ENCODE peak calls at places on chromosomes 1 and 21, in ten cellular contexts. R, B, F, V, M, P, H, N, O and J are unnamed samples.

GRCh38 chr21:16285646-16286223 is 556.0 kb downstream of the USP25 start:
- DNase-seq in R (no peak), B (no peak), F (no peak), V (no peak), M (peak), P (no peak), H (no peak), N (no peak), O (no peak), J (no peak)

GRCh38 chr1:58592521-58593134 is 15.6 kb upstream of the TACSTD2 start:
- DNase-seq in R (no peak), B (no peak), F (no peak), V (no peak), M (peak), P (peak), H (no peak), N (peak), O (peak), J (no peak)

GRCh38 chr1:244099258-244099930 is 48.3 kb downstream of the ZBTB18 start:
- DNase-seq in R (no peak), B (no peak), F (no peak), V (no peak), M (no peak), P (no peak), H (no peak), N (no peak), O (no peak), J (no peak)

GRCh38 chr1:232477728-232478127 is 152.2 kb downstream of the SIPA1L2 start:
- DNase-seq in R (no peak), B (no peak), F (no peak), V (peak), M (peak), P (peak), H (no peak), N (peak), O (peak), J (no peak)

GRCh38 chr1:152479792-152480595 is 30.6 kb upstream of the LCE5A start:
- DNase-seq in R (no peak), B (no peak), F (peak), V (peak), M (no peak), P (peak), H (peak), N (peak), O (no peak), J (peak)

GRCh38 chr1:63819795-63820194 is 46.0 kb downstream of the ROR1 start:
- DNase-seq in R (no peak), B (no peak), F (no peak), V (no peak), M (no peak), P (no peak), H (no peak), N (no peak), O (no peak), J (no peak)

GRCh38 chr1:244231572-244232315 is 180.7 kb downstream of the ZBTB18 start:
- DNase-seq in R (peak), B (peak), F (no peak), V (peak), M (peak), P (no peak), H (no peak), N (peak), O (no peak), J (no peak)

GRCh38 chr1:163071381-163072255 is 2.5 kb downstream of the RGS4 start:
- DNase-seq in R (peak), B (peak), F (peak), V (no peak), M (peak), P (peak), H (peak), N (peak), O (peak), J (peak)

GRCh38 chr1:223834660-223835263 is 11.0 kb downstream of the TP53BP2 start:
- DNase-seq in R (no peak), B (no peak), F (no peak), V (peak), M (peak), P (peak), H (no peak), N (peak), O (no peak), J (no peak)

GRCh38 chr1:160168609-160169369 is 17.4 kb downstream of the ATP1A4 start:
- DNase-seq in R (no peak), B (no peak), F (no peak), V (peak), M (peak), P (no peak), H (no peak), N (no peak), O (no peak), J (no peak)

GRCh38 chr1:111499026-111499790 is 4.2 kb downstream of the ADORA3 start:
- DNase-seq in R (no peak), B (no peak), F (no peak), V (no peak), M (peak), P (peak), H (no peak), N (no peak), O (no peak), J (no peak)

GRCh38 chr1:175317795-175318194 is 125.2 kb upstream of the KIAA0040 start:
- DNase-seq in R (no peak), B (no peak), F (no peak), V (no peak), M (no peak), P (peak), H (no peak), N (no peak), O (no peak), J (no peak)

GRCh38 chr1:109896681-109897080 is 14.0 kb upstream of the CSF1 start:
- DNase-seq in R (no peak), B (no peak), F (no peak), V (no peak), M (no peak), P (peak), H (no peak), N (no peak), O (no peak), J (no peak)

GRCh38 chr1:159339517-159339916 is 37.4 kb downstream of the FCER1A start:
- DNase-seq in R (no peak), B (no peak), F (no peak), V (peak), M (no peak), P (no peak), H (no peak), N (peak), O (no peak), J (peak)

GRCh38 chr1:93079685-93080141 is 630 bp downstream of the MTF2 start:
- DNase-seq in R (peak), B (peak), F (peak), V (no peak), M (peak), P (peak), H (peak), N (peak), O (no peak), J (peak)

GRCh38 chr1:197773856-197774255 is 1.4 kb downstream of the DENND1B start:
- DNase-seq in R (no peak), B (no peak), F (no peak), V (no peak), M (no peak), P (no peak), H (no peak), N (no peak), O (no peak), J (peak)

GRCh38 chr1:230149751-230150584 is 82.9 kb downstream of the GALNT2 start:
- DNase-seq in R (no peak), B (no peak), F (peak), V (peak), M (no peak), P (no peak), H (no peak), N (no peak), O (no peak), J (peak)

GRCh38 chr1:236280438-236281285 is 1.1 kb downstream of the ERO1B start:
- DNase-seq in R (no peak), B (peak), F (peak), V (no peak), M (no peak), P (peak), H (peak), N (no peak), O (no peak), J (peak)

GRCh38 chr1:43274125-43274803 is 4.5 kb downstream of the TMEM125 start:
- DNase-seq in R (peak), B (no peak), F (peak), V (peak), M (peak), P (peak), H (no peak), N (peak), O (no peak), J (peak)

GRCh38 chr1:223748405-223748772 is 36.0 kb downstream of the CAPN2 start:
- DNase-seq in R (no peak), B (no peak), F (peak), V (peak), M (peak), P (peak), H (no peak), N (no peak), O (no peak), J (no peak)

GRCh38 chr1:77282866-77283539 is 1.2 kb downstream of the AK5 start:
- DNase-seq in R (peak), B (no peak), F (no peak), V (no peak), M (peak), P (peak), H (no peak), N (peak), O (no peak), J (no peak)

GRCh38 chr1:170730443-170730842 is 66.5 kb downstream of the PRRX1 start:
- DNase-seq in R (no peak), B (no peak), F (no peak), V (no peak), M (no peak), P (peak), H (no peak), N (no peak), O (no peak), J (no peak)

GRCh38 chr1:63116016-63116415 is 206.4 kb upstream of the FOXD3 start:
- DNase-seq in R (no peak), B (no peak), F (no peak), V (peak), M (no peak), P (no peak), H (no peak), N (peak), O (no peak), J (peak)

GRCh38 chr21:46285206-46285661 is at the start of gene MCM3AP:
- DNase-seq in R (no peak), B (no peak), F (no peak), V (no peak), M (no peak), P (no peak), H (no peak), N (no peak), O (no peak), J (no peak)